ENCODE peak calls at places on chromosome 15, in eight cellular contexts. E, X, R, A, Q, H, F and C are unnamed samples.

GRCh38 chr15:63864186-63864585 is 30.4 kb upstream of the HERC1 start:
- DNase-seq in E (no peak), X (no peak), H (no peak), F (no peak), R (no peak), Q (no peak), A (no peak), C (no peak)

GRCh38 chr15:67127925-67128324 is 62.5 kb downstream of the SMAD3 start:
- DNase-seq in F (no peak), A (peak), H (peak), Q (no peak), R (no peak), E (peak), X (no peak), C (no peak)

GRCh38 chr15:29039466-29040366 is 153.9 kb downstream of the APBA2 start:
- DNase-seq in E (no peak), Q (no peak), H (no peak), F (no peak), A (no peak), X (no peak), R (no peak), C (no peak)

GRCh38 chr15:35399901-35400300 is 146.1 kb downstream of the DPH6 start:
- DNase-seq in R (no peak), F (no peak), A (no peak), Q (no peak), E (no peak), X (no peak), H (no peak), C (no peak)

GRCh38 chr15:85541744-85542143 is 161.3 kb downstream of the AKAP13 start:
- DNase-seq in R (no peak), X (no peak), Q (no peak), H (no peak), E (no peak), A (no peak), F (no peak), C (no peak)

GRCh38 chr15:92393994-92394326 is 279 bp downstream of the ST8SIA2 start:
- DNase-seq in E (peak), R (no peak), Q (no peak), H (no peak), A (no peak), X (no peak), F (no peak), C (no peak)

GRCh38 chr15:62110000-62110851 is 43.4 kb downstream of the C2CD4A start:
- DNase-seq in E (peak), H (no peak), Q (no peak), R (no peak), A (no peak), X (peak), F (no peak), C (no peak)

GRCh38 chr15:67066041-67067021 is 929 bp downstream of the SMAD3 start:
- DNase-seq in A (peak), E (no peak), R (no peak), Q (peak), H (no peak), X (no peak), F (no peak), C (no peak)

GRCh38 chr15:51750942-51751686 is at the start of gene TMOD2:
- DNase-seq in F (no peak), E (peak), R (peak), Q (peak), H (peak), X (peak), A (peak), C (peak)

GRCh38 chr15:91946914-91947313 is 93.4 kb downstream of the SLCO3A1 start:
- DNase-seq in E (no peak), F (no peak), H (no peak), Q (no peak), R (no peak), A (peak), X (no peak), C (no peak)

GRCh38 chr15:40088929-40089755 is 19.5 kb downstream of the BMF start:
- DNase-seq in Q (no peak), X (no peak), A (peak), H (peak), E (peak), R (no peak), F (no peak), C (no peak)

GRCh38 chr15:85047271-85047948 is 65.8 kb downstream of the PDE8A start:
- DNase-seq in H (peak), A (no peak), E (peak), F (peak), Q (no peak), X (peak), R (no peak), C (no peak)

GRCh38 chr15:72306211-72306785 is 13.7 kb downstream of the CELF6 start:
- DNase-seq in E (peak), H (no peak), F (no peak), R (no peak), A (peak), Q (peak), X (no peak), C (no peak)

GRCh38 chr15:41979493-41980266 is 7.3 kb upstream of the EHD4 start:
- DNase-seq in H (peak), Q (no peak), X (peak), F (no peak), E (no peak), A (peak), R (peak), C (peak)

GRCh38 chr15:53808058-53808703 is 48.7 kb upstream of the WDR72 start:
- DNase-seq in A (no peak), F (no peak), Q (no peak), H (no peak), X (no peak), E (peak), R (no peak), C (no peak)

GRCh38 chr15:50886139-50886467 is 22.4 kb upstream of the AP4E1 start:
- DNase-seq in R (no peak), E (no peak), H (no peak), X (no peak), Q (no peak), A (no peak), F (no peak), C (no peak)

GRCh38 chr15:26759991-26760390 is 12.9 kb downstream of the GABRB3 start:
- DNase-seq in X (no peak), E (no peak), A (no peak), R (no peak), Q (no peak), F (no peak), H (no peak), C (no peak)

GRCh38 chr15:74347757-74348250 is 19.6 kb downstream of the CYP11A1 start:
- DNase-seq in H (no peak), E (no peak), F (no peak), R (no peak), A (no peak), X (no peak), Q (no peak), C (peak)

GRCh38 chr15:39744334-39745103 is 38.1 kb downstream of the FSIP1 start:
- DNase-seq in H (no peak), R (no peak), X (no peak), E (no peak), F (no peak), A (peak), Q (no peak), C (no peak)

GRCh38 chr15:63517614-63518013 is 13.2 kb downstream of the USP3 start:
- DNase-seq in A (peak), X (peak), F (no peak), H (no peak), R (no peak), E (no peak), Q (no peak), C (no peak)

GRCh38 chr15:31325432-31325975 is 1.1 kb upstream of the KLF13 start:
- DNase-seq in E (no peak), A (peak), Q (peak), R (peak), F (peak), H (peak), X (peak), C (peak)

GRCh38 chr15:78811825-78812183 is 540 bp upstream of the ADAMTS7 start:
- DNase-seq in X (no peak), A (no peak), Q (no peak), R (no peak), F (no peak), E (peak), H (no peak), C (no peak)

GRCh38 chr15:52567886-52568568 is 803 bp downstream of the ARPP19 start:
- DNase-seq in X (peak), R (peak), F (no peak), Q (peak), E (no peak), A (peak), H (no peak), C (peak)

GRCh38 chr15:25548600-25548999 is 109.8 kb upstream of the UBE3A start:
- DNase-seq in Q (no peak), A (no peak), R (no peak), X (no peak), F (no peak), E (no peak), H (no peak), C (no peak)

GRCh38 chr15:59830873-59831272 is 141.8 kb upstream of the BNIP2 start:
- DNase-seq in F (no peak), E (no peak), H (no peak), Q (no peak), R (no peak), X (no peak), A (no peak), C (no peak)

GRCh38 chr15:59830143-59830542 is 141.0 kb upstream of the BNIP2 start:
- DNase-seq in E (no peak), F (no peak), R (no peak), Q (no peak), X (no peak), H (no peak), A (no peak), C (no peak)

GRCh38 chr15:59828262-59828661 is 139.1 kb upstream of the BNIP2 start:
- DNase-seq in Q (no peak), F (no peak), R (no peak), X (no peak), A (no peak), H (no peak), E (no peak), C (no peak)

GRCh38 chr15:59825926-59826325 is 136.8 kb upstream of the BNIP2 start:
- DNase-seq in F (no peak), E (no peak), A (no peak), X (no peak), Q (no peak), R (no peak), H (no peak), C (no peak)

GRCh38 chr15:59828871-59829270 is 139.8 kb upstream of the BNIP2 start:
- DNase-seq in Q (no peak), F (no peak), A (no peak), R (no peak), X (no peak), H (no peak), E (no peak), C (no peak)
- H3K27ac ChIP-seq in Q (no peak), F (no peak), A (no peak), R (no peak), X (no peak), H (no peak), E (no peak), C (no peak)

DNA sequence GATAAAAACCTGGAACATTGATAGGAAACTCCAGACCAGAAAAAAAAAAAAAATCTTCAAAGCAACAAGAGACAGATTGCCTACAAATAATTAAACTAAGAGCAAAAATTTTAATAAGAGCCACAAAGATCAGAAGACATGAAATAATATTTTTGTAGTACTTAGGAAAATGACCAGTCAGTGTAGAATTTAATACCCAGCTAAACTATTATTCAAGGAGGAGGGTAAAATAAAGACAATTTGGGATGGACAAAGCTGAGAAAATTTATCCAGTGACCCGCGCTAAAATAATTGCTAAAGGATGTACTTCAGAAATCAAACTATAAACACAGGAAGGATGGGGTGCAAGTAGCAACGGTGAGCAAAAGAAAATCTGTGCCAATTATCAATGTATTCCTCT is 133.2 kb downstream of the AQP9 start:
- DNase-seq in E (no peak), R (no peak), A (no peak), H (no peak), Q (no peak), F (no peak), X (no peak), C (no peak)
- TF ChIP-seq CTCF in E (no peak), R (no peak), A (no peak), H (no peak), Q (no peak), F (no peak), X (no peak), C (no peak)

DNA sequence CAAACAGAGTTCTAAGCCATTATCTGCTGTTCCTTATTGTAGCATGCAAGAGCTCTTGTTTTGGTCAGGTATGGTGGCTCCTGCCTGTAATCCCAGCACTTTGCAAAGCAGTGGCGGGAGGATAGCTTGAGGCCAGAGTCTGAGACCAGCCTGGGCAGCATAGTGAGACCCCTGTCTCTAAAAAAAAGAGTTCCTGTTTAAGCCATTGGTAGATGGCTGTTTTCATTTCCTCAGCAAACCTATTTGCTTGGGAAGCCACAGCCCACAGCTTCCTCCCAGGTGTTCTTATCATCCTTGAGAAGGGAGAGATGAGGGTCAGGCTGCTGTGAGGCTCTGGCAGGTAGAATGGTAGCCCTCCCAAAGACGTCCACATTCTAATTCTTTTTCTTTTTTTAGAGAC is 24.4 kb upstream of the FAM81A start:
- DNase-seq in Q (no peak), H (no peak), A (no peak), X (no peak), E (no peak), F (no peak), R (no peak), C (no peak)
- H3K27ac ChIP-seq in Q (no peak), H (no peak), A (no peak), X (no peak), E (no peak), F (no peak), R (no peak), C (no peak)

GRCh38 chr15:36809380-36809779 is 230.0 kb downstream of the CDIN1 start:
- DNase-seq in H (no peak), E (no peak), R (no peak), X (no peak), Q (no peak), A (no peak), F (no peak), C (no peak)

GRCh38 chr15:36814085-36814484 is 234.7 kb downstream of the CDIN1 start:
- DNase-seq in E (no peak), Q (no peak), H (no peak), R (no peak), X (no peak), F (no peak), A (no peak), C (no peak)

GRCh38 chr15:36811903-36812302 is 232.5 kb downstream of the CDIN1 start:
- DNase-seq in H (no peak), F (no peak), E (no peak), A (no peak), X (no peak), Q (no peak), R (no peak), C (no peak)

GRCh38 chr15:36808401-36809160 is 229.2 kb downstream of the CDIN1 start:
- DNase-seq in A (no peak), E (peak), H (no peak), Q (no peak), F (no peak), X (no peak), R (peak), C (no peak)

DNA sequence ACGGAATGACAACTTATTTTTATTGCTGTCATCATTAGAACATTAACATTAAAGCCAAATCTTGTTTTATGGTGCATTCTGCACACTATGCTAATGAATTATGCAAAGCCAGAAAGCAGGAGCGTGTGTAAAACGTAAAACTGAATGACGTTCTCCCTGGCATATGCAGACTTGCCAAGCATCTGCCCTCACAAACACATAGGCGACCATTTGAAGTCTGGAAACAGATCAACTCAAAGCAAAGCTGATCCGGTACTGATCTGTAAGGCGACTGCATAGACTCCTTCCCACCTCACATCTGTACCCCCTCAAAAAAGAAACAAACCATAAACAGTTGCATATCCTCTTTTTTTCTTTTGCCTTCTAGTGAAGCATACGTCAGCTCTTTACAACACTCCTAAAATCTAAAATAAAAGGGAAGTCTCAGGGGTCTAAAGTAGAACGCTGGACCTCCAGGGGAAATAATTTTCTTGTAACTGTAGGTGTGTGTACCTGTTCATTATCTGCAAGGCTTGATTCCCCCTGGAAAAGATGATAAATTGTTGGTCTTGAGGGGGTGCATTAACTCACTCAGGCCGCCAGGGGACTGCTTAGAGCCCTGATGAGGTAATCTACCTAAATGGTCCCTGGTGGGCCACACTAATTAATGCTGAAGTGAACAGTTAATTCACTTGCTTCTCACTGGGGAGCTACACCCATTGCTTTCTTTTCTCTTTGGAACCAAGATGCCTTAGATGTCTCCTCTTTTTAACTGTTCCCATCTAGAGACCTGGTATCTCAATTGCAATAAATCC is 231.4 kb downstream of the CDIN1 start:
- DNase-seq in R (no peak), E (no peak), H (no peak), A (peak), F (no peak), Q (no peak), X (no peak), C (no peak)
- TF ChIP-seq CTCF in R (no peak), E (peak), H (no peak), A (peak), F (no peak), Q (no peak), X (no peak), C (no peak)

GRCh38 chr15:68643216-68643830 is 64.5 kb downstream of the CORO2B start:
- DNase-seq in H (peak), F (no peak), R (no peak), A (peak), X (no peak), E (no peak), Q (no peak), C (no peak)

GRCh38 chr15:68641376-68641775 is 62.6 kb downstream of the CORO2B start:
- DNase-seq in E (no peak), H (peak), Q (no peak), R (no peak), F (no peak), A (no peak), X (no peak), C (no peak)

GRCh38 chr15:68644088-68644904 is 65.5 kb downstream of the CORO2B start:
- DNase-seq in R (no peak), A (peak), E (peak), Q (no peak), H (no peak), F (no peak), X (no peak), C (no peak)

GRCh38 chr15:68640791-68641331 is 62.1 kb downstream of the CORO2B start:
- DNase-seq in X (no peak), F (no peak), H (peak), Q (no peak), A (peak), E (no peak), R (no peak), C (no peak)

DNA sequence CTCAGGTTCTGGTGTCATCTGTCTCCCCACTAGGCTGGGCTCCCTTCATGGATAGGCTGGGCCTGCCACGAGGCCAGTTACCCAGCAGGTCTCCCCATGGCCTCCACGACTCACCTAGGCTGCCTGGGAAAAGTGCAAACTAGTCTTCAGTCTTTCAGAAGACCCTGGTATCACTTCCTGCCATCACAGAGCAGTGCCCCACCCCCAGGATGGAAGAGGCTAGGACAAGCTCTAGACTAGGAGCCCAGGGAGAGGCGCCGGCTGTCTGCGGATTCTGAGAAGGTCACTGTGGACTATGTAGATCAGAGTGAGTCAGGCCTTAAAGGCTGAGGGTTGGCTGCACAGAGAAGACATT is 63.7 kb downstream of the CORO2B start:
- DNase-seq in Q (no peak), E (no peak), X (no peak), H (peak), A (peak), R (no peak), F (no peak), C (no peak)
- H3K27ac ChIP-seq in Q (no peak), E (no peak), X (no peak), H (no peak), A (no peak), R (no peak), F (no peak), C (no peak)

DNA sequence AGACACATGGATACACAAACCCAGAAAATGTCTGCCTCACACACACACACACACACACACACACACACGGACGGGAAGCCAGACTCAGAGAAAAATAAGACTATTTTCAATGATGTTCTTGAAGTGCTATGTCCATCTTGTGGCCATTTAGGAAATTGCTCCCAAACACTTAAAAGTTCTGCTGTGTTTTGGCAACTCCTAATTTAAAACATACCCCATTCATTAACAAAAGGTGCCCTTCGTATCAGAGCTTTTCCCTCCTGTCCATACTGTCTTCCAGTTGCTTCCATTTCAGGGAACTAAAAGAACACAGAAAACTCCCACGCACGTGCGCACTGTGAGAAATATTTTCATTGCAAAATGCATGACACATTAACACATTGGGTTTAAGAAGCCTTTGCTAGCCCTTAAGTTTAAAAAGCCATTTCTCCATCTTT is 44.6 kb downstream of the SLC12A1 start:
- DNase-seq in F (peak), H (no peak), X (peak), E (peak), Q (no peak), A (peak), R (no peak), C (no peak)
- TF ChIP-seq CTCF in F (peak), H (peak), X (peak), E (peak), Q (peak), A (peak), R (peak), C (peak)